ENCODE peak calls at places on chromosomes 1 and 21, in five cellular contexts. J is Calu3; D is caudate nucleus; I is stimulated activated CD8-positive, alpha-beta memory T cell treated with anti-CD3 and anti-CD28 coated beads, Interleukin-12 subunit alpha, Interleukin-12 subunit beta, amount 100 ng/mL, for 4 hours; O is endothelial cell. E is an unnamed sample.

GRCh38 chr1:246651012-246651411 is 73.2 kb upstream of the SCCPDH start:
- DNase-seq in O (no peak), D (no peak), J (no peak), I (no peak), E (no peak)

GRCh38 chr1:158246650-158247049 is 7.6 kb upstream of the CD1A start:
- DNase-seq in D (no peak), I (no peak), O (no peak), J (no peak), E (no peak)

GRCh38 chr1:28002600-28002999 is 42.8 kb downstream of the XKR8 start:
- DNase-seq in I (no peak), D (no peak), O (no peak), J (no peak), E (no peak)

GRCh38 chr1:71351438-71351837 is 270.6 kb upstream of the ZRANB2 start:
- DNase-seq in I (no peak), O (no peak), J (no peak), D (no peak), E (no peak)

GRCh38 chr1:60573121-60573520 is 499.6 kb upstream of the C1orf87 start:
- DNase-seq in J (no peak), D (no peak), I (no peak), O (no peak), E (no peak)

GRCh38 chr1:150626150-150626549 is 3.3 kb downstream of the ENSA start:
- DNase-seq in I (no peak), D (peak; percentile 77), J (no peak), O (no peak), E (no peak)

GRCh38 chr1:179121159-179121938 is 39.5 kb downstream of the TOR3A start:
- DNase-seq in O (no peak), I (no peak), D (peak; percentile 50), J (peak; percentile 64), E (no peak)

GRCh38 chr1:54849219-54850081 is 37.5 kb downstream of the DHCR24 start:
- DNase-seq in I (no peak), D (no peak), O (no peak), J (no peak), E (no peak)

GRCh38 chr1:234315091-234315541 is 58.1 kb upstream of the COA6 start:
- DNase-seq in J (no peak), O (no peak), I (no peak), D (no peak), E (no peak)

GRCh38 chr1:33348676-33349080 is 27.8 kb upstream of the A3GALT2 start:
- DNase-seq in D (peak; percentile 35), I (peak; percentile 8), O (no peak), J (no peak), E (no peak)

GRCh38 chr1:234538930-234539649 is 60.1 kb upstream of the TARBP1 start:
- DNase-seq in J (no peak), I (no peak), D (no peak), O (no peak), E (no peak)

GRCh38 chr1:99935534-99935933 is 34.3 kb upstream of the SLC35A3 start:
- DNase-seq in J (no peak), I (no peak), O (no peak), D (no peak), E (no peak)

GRCh38 chr1:180947901-180948311 is 35.2 kb downstream of the KIAA1614 start:
- DNase-seq in O (no peak), J (no peak), I (no peak), D (no peak), E (no peak)

GRCh38 chr1:50976890-50977574 is 7.0 kb downstream of the CDKN2C start:
- DNase-seq in I (no peak), D (peak; percentile 8), O (peak; percentile 11), J (peak; percentile 47), E (peak; percentile 28)

GRCh38 chr1:186540521-186540920 is 79.6 kb upstream of the PDC start:
- DNase-seq in D (no peak), I (no peak), O (no peak), J (no peak), E (no peak)

GRCh38 chr1:116359060-116359830 is 13.8 kb upstream of the ATP1A1 start:
- DNase-seq in J (no peak), O (no peak), I (no peak), D (no peak), E (no peak)

GRCh38 chr21:43317959-43318358 is 109.0 kb downstream of the SIK1 start:
- DNase-seq in D (no peak), O (no peak), J (no peak), I (no peak), E (no peak)

GRCh38 chr1:3515774-3516480 is 61.5 kb downstream of the ARHGEF16 start:
- DNase-seq in D (no peak), O (no peak), I (no peak), J (no peak), E (no peak)

GRCh38 chr1:1033731-1034437 is 14.0 kb downstream of the AGRN start:
- DNase-seq in D (no peak), J (no peak), O (no peak), I (no peak), E (no peak)

GRCh38 chr1:99465176-99465900 is 180.6 kb upstream of the PALMD start:
- DNase-seq in O (no peak), D (no peak), J (no peak), I (no peak), E (no peak)

GRCh38 chr1:75392278-75392677 is 218.6 kb downstream of the SLC44A5 start:
- DNase-seq in O (no peak), D (no peak), J (no peak), I (no peak), E (no peak)

GRCh38 chr1:204417231-204417997 is 5.8 kb upstream of the PPP1R15B start:
- DNase-seq in O (no peak), J (peak; percentile 83), D (peak; percentile 56), I (no peak), E (peak; percentile 51)

GRCh38 chr21:41186763-41187536 is 19.0 kb downstream of the BACE2 start:
- DNase-seq in I (no peak), O (no peak), J (peak; percentile 31), D (no peak), E (no peak)

GRCh38 chr21:31352841-31353240 is 8.8 kb upstream of the TIAM1 start:
- DNase-seq in J (no peak), D (no peak), O (no peak), I (no peak), E (no peak)

GRCh38 chr21:36773995-36774394 is 75.1 kb downstream of the SIM2 start:
- DNase-seq in J (no peak), O (no peak), D (no peak), I (no peak), E (no peak)

GRCh38 chr21:45228171-45228641 is 59.5 kb downstream of the POFUT2 start:
- DNase-seq in J (peak; percentile 12), I (peak; percentile 61), O (no peak), D (peak; percentile 77), E (peak; percentile 72)

GRCh38 chr1:20280399-20280798 is 10.3 kb upstream of the VWA5B1 start:
- DNase-seq in D (no peak), O (no peak), I (no peak), J (no peak), E (no peak)

GRCh38 chr1:24052119-24052695 is 59.7 kb downstream of the MYOM3 start:
- DNase-seq in O (no peak), I (no peak), D (no peak), J (no peak), E (no peak)

GRCh38 chr1:113565621-113566020 is 175.3 kb downstream of the MAGI3 start:
- DNase-seq in O (no peak), D (no peak), I (no peak), J (no peak), E (no peak)